ENCODE peak calls at places on chromosomes 12 and 14, in nine cellular contexts. E is heart left ventricle, I is body of pancreas, K is K562, B is HCT116, C is HepG2, R is right lobe of liver, G is IMR-90, Q is gastrocnemius medialis. L is an unnamed sample.
A peak's percentile ranks its signal among the peaks of the same experiment; 100 is the strongest.

GRCh38 chr14:55721353-55721752 is 141.3 kb downstream of the KTN1 start:
- ATAC-seq in B (peak; percentile 58), I (peak; percentile 30), E (peak; percentile 24), K (no peak), C (no peak), R (no peak), Q (no peak), G (peak; percentile 63), L (no peak)

GRCh38 chr12:39012870-39013269 is 107.5 kb upstream of the CPNE8 start:
- ATAC-seq in I (no peak), G (no peak), E (no peak), K (no peak), R (no peak), B (no peak), Q (no peak), C (no peak), L (no peak)

GRCh38 chr12:116241157-116241772 is 36.2 kb downstream of the MED13L start:
- ATAC-seq in I (peak; percentile 39), G (no peak), C (no peak), E (no peak), B (no peak), K (no peak), R (peak; percentile 86), Q (no peak), L (no peak)

GRCh38 chr14:102694530-102695171 is 82.6 kb upstream of the TRAF3 start:
- ATAC-seq in Q (peak; percentile 46), G (peak; percentile 86), K (peak; percentile 77), R (peak; percentile 85), I (peak; percentile 77), C (peak; percentile 27), E (peak; percentile 72), B (peak; percentile 85), L (peak; percentile 55)

GRCh38 chr14:33891700-33892099 is 59.2 kb downstream of the EGLN3 start:
- ATAC-seq in I (no peak), K (no peak), C (no peak), G (no peak), R (no peak), E (no peak), Q (no peak), B (no peak), L (no peak)

GRCh38 chr14:71331393-71331792 is 424.1 kb downstream of the PCNX1 start:
- ATAC-seq in I (no peak), K (no peak), Q (no peak), C (no peak), E (no peak), B (no peak), R (no peak), G (no peak), L (no peak)

GRCh38 chr14:51658441-51659173 is 6.9 kb downstream of the FRMD6 start:
- ATAC-seq in K (no peak), R (no peak), I (no peak), B (no peak), C (no peak), E (no peak), Q (no peak), G (no peak), L (no peak)

GRCh38 chr12:86683568-86683991 is 427.4 kb upstream of the MGAT4C start:
- ATAC-seq in Q (no peak), K (no peak), R (no peak), B (no peak), C (no peak), E (no peak), I (no peak), G (peak; percentile 90), L (no peak)

GRCh38 chr12:115660211-115660805 is 617.2 kb downstream of the MED13L start:
- ATAC-seq in R (peak; percentile 45), K (no peak), E (peak; percentile 76), C (no peak), Q (peak; percentile 65), B (no peak), G (no peak), I (peak; percentile 53), L (peak; percentile 43)

GRCh38 chr12:11696084-11696483 is 46.6 kb downstream of the ETV6 start:
- ATAC-seq in E (no peak), C (no peak), R (peak; percentile 11), Q (no peak), K (no peak), I (peak; percentile 93), G (no peak), B (no peak), L (no peak)

GRCh38 chr12:64181504-64182291 is 40.4 kb downstream of the KICS2 start:
- ATAC-seq in R (peak; percentile 92), E (peak; percentile 88), G (peak; percentile 86), K (peak; percentile 66), I (peak; percentile 85), Q (peak; percentile 88), B (peak; percentile 94), C (peak; percentile 92), L (peak; percentile 92)

GRCh38 chr12:115451785-115452736 is 768.1 kb upstream of the TBX3 start:
- ATAC-seq in B (peak; percentile 89), C (peak; percentile 89), R (peak; percentile 65), Q (peak; percentile 40), E (peak; percentile 73), G (peak; percentile 88), I (peak; percentile 82), K (peak; percentile 91), L (peak; percentile 42)

GRCh38 chr12:53065470-53065869 is 13.7 kb downstream of the SPRYD3 start:
- ATAC-seq in K (no peak), E (peak; percentile 0), C (no peak), R (no peak), Q (no peak), I (no peak), G (peak; percentile 3), B (no peak), L (no peak)

GRCh38 chr14:75771614-75772013 is 110.6 kb downstream of the TTLL5 start:
- ATAC-seq in R (no peak), G (no peak), C (no peak), Q (no peak), K (no peak), I (no peak), E (no peak), B (no peak), L (no peak)

GRCh38 chr12:62654558-62655241 is 188.1 kb downstream of the MON2 start:
- ATAC-seq in G (no peak), Q (no peak), C (no peak), K (no peak), B (no peak), R (no peak), E (no peak), I (no peak), L (no peak)

GRCh38 chr12:62658910-62659309 is 192.3 kb downstream of the MON2 start:
- ATAC-seq in B (no peak), I (no peak), Q (no peak), G (no peak), C (no peak), K (no peak), R (no peak), E (no peak), L (no peak)

GRCh38 chr12:62655524-62656160 is 189.0 kb downstream of the MON2 start:
- ATAC-seq in R (no peak), C (no peak), G (no peak), Q (no peak), I (no peak), B (no peak), K (no peak), E (no peak), L (no peak)

GRCh38 chr12:62657363-62657632 is 190.7 kb downstream of the MON2 start:
- ATAC-seq in G (no peak), K (no peak), I (no peak), R (no peak), Q (no peak), B (no peak), C (no peak), E (no peak), L (no peak)

DNA sequence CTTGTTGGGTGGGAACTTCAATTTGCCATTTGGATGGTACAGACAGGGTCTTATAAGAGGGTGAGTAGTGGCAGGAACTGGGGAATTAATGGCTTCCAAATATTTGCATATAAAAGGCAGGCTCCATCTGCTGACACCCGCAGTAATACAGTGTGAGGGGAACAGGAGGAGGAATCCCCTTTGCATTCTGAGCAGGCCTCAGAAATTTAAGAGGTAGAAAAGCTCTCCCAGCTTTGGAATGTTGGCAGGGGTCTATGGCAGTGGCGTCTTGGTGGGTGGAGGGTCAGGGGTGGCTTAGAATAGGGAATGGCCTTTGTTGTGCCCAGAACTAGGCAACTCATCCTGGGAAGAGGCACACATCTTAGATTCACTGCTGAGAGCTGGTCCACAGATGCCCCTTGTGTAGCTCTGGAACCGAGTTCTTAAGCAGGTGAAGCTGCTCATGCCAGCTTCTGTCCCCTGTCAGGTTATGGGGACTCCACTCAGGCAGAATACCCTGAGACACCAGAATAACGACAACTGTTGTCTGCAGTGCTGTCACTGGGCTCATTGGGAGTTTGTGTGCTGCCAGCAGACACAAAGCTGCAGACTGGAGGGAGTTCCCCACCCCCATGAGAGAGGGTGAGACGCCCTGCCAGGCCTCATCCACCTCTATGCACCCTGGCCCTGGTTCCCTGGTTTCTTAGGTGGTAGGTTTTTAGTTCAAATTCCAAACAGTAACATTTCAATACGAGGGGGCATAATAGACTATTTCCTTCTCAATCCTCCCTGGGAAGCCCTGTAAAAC is 190.1 kb downstream of the MON2 start:
- ATAC-seq in R (no peak), B (no peak), Q (no peak), K (no peak), E (peak; percentile 22), C (no peak), I (no peak), G (no peak), L (no peak)
- H3K4me1 ChIP-seq in R (peaks cover 14% of the 10 kb centered on the region), B (no peaks in the 10 kb centered on the region), Q (no peaks in the 10 kb centered on the region), K (no peaks in the 10 kb centered on the region), E (no peaks in the 10 kb centered on the region), C (no peaks in the 10 kb centered on the region), I (no peaks in the 10 kb centered on the region), G (peaks cover 3% of the 10 kb centered on the region), L (no peaks in the 10 kb centered on the region)

DNA sequence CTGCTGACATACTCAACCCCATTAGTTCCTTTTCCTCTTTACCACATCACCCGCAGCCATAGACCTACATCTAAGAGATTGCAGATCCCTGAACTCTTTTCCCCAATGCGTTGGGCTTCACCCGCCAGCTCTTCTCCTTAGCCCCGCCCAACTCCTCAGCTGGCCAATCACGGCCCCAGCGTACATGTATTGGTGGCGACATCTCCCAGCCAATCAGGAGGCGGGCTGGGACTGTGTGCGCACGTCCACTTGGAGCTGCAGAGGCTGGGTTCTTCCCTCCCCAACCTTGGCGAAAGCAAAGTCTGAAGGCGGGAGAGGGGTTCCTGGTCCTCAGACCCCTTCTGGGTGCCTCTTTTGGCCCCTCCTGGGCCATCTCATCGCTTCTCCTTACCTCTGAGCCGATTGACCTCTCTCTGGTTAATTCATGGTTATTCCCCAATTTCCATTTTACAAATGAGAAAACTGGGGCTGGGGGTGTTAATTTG is 11.0 kb downstream of the PDE1B start:
- ATAC-seq in E (peak; percentile 98), C (peak; percentile 45), I (peak; percentile 97), G (peak; percentile 93), B (peak; percentile 100), K (peak; percentile 100), Q (peak; percentile 96), R (peak; percentile 89), L (peak; percentile 94)
- TF ChIP-seq POLR2A in E (peak; percentile 50), C (no peak), I (no peak), G (no peak), B (peak; percentile 44), K (peak; percentile 54), Q (peak; percentile 16), R (peak; percentile 21), L (peak; percentile 40)

GRCh38 chr12:67928621-67929369 is 60.5 kb upstream of the IFNG-AS1 start:
- ATAC-seq in B (no peak), I (peak; percentile 70), K (no peak), C (no peak), G (no peak), Q (peak; percentile 88), E (no peak), R (no peak), L (no peak)
- H3K4me1 ChIP-seq in B (no peaks in the 10 kb centered on the region), I (peaks cover 25% of the 10 kb centered on the region), K (no peaks in the 10 kb centered on the region), C (no peaks in the 10 kb centered on the region), G (no peaks in the 10 kb centered on the region), Q (peaks cover 30% of the 10 kb centered on the region), E (peaks cover 16% of the 10 kb centered on the region), R (no peaks in the 10 kb centered on the region), L (peaks cover 24% of the 10 kb centered on the region)

GRCh38 chr14:39266871-39267591 is 33.3 kb downstream of the MIA2 start:
- ATAC-seq in K (peak; percentile 91), Q (peak; percentile 88), G (peak; percentile 95), B (peak; percentile 89), C (peak; percentile 88), E (peak; percentile 95), I (peak; percentile 85), R (peak; percentile 84), L (peak; percentile 92)
- TF ChIP-seq POLR2A in K (peak; percentile 71), Q (peak; percentile 77), G (peak; percentile 68), B (peak; percentile 40), C (no peak), E (peak; percentile 51), I (peak; percentile 55), R (peak; percentile 57), L (peak; percentile 65)